ENCODE peak calls at places on chromosomes 7 and 10, in four cellular contexts. One of them, this sample, is unnamed.

GRCh38 chr10:60778978-60779668 is 845 bp downstream of the CDK1 start:
- DNase-seq in GM12878: no peak
- DNase-seq in K562: no peak
- DNase-seq in A549: no peak
- DNase-seq in this sample: no peak

GRCh38 chr7:68063171-68063570 is 1066.5 kb downstream of the TYW1 start:
- DNase-seq in K562: peak
- DNase-seq in GM12878: no peak
- DNase-seq in A549: no peak
- DNase-seq in this sample: no peak

GRCh38 chr7:93890041-93890463 is 501 bp downstream of the TFPI2 start:
- DNase-seq in GM12878: no peak
- DNase-seq in K562: no peak
- DNase-seq in A549: peak
- DNase-seq in this sample: no peak

GRCh38 chr7:34493752-34494151 is 164.3 kb upstream of the NPSR1 start:
- DNase-seq in K562: no peak
- DNase-seq in A549: no peak
- DNase-seq in GM12878: no peak
- DNase-seq in this sample: no peak

GRCh38 chr10:30371954-30372353 is 22.9 kb upstream of the MTPAP start:
- DNase-seq in A549: no peak
- DNase-seq in K562: no peak
- DNase-seq in GM12878: no peak
- DNase-seq in this sample: no peak

GRCh38 chr7:101308245-101309085 is 13.1 kb downstream of the IFT22 start:
- DNase-seq in A549: peak
- DNase-seq in K562: peak
- DNase-seq in GM12878: no peak
- DNase-seq in this sample: peak

GRCh38 chr10:107814865-107815487 is 650.5 kb upstream of the SORCS1 start:
- DNase-seq in GM12878: peak
- DNase-seq in A549: no peak
- DNase-seq in K562: no peak
- DNase-seq in this sample: peak

GRCh38 chr10:3895045-3895609 is 110.1 kb upstream of the KLF6 start:
- DNase-seq in K562: no peak
- DNase-seq in GM12878: no peak
- DNase-seq in A549: peak
- DNase-seq in this sample: no peak

GRCh38 chr7:109131141-109131540 is 561.5 kb downstream of the DNAJB9 start:
- DNase-seq in GM12878: no peak
- DNase-seq in A549: no peak
- DNase-seq in K562: no peak
- DNase-seq in this sample: no peak

GRCh38 chr7:151832656-151833055 is 44.3 kb downstream of the PRKAG2 start:
- DNase-seq in K562: no peak
- DNase-seq in A549: no peak
- DNase-seq in GM12878: no peak
- DNase-seq in this sample: no peak

GRCh38 chr7:28310449-28310848 is 101.9 kb upstream of the CREB5 start:
- DNase-seq in A549: no peak
- DNase-seq in GM12878: no peak
- DNase-seq in K562: no peak
- DNase-seq in this sample: no peak

GRCh38 chr10:76356557-76356956 is 925.1 kb downstream of the LRMDA start:
- DNase-seq in A549: no peak
- DNase-seq in GM12878: no peak
- DNase-seq in K562: no peak
- DNase-seq in this sample: no peak

GRCh38 chr10:31157125-31157983 is 125.7 kb upstream of the ZNF438 start:
- DNase-seq in K562: no peak
- DNase-seq in GM12878: no peak
- DNase-seq in A549: no peak
- DNase-seq in this sample: no peak

GRCh38 chr7:23471090-23471859 is 984 bp upstream of the IGF2BP3 start:
- DNase-seq in GM12878: no peak
- DNase-seq in A549: peak
- DNase-seq in K562: peak
- DNase-seq in this sample: peak
- TF ChIP-seq SMC3 in GM12878: no peak
- TF ChIP-seq SMC3 in A549: no peak
- TF ChIP-seq SMC3 in K562: no peak
- TF ChIP-seq SMC3 in this sample: no peak

GRCh38 chr10:127907411-127908105 is 655 bp downstream of the PTPRE start:
- DNase-seq in GM12878: no peak
- DNase-seq in K562: no peak
- DNase-seq in A549: no peak
- DNase-seq in this sample: no peak
- TF ChIP-seq KDM1A in GM12878: no peak
- TF ChIP-seq KDM1A in K562: no peak
- TF ChIP-seq KDM1A in A549: no peak
- TF ChIP-seq KDM1A in this sample: no peak

DNA sequence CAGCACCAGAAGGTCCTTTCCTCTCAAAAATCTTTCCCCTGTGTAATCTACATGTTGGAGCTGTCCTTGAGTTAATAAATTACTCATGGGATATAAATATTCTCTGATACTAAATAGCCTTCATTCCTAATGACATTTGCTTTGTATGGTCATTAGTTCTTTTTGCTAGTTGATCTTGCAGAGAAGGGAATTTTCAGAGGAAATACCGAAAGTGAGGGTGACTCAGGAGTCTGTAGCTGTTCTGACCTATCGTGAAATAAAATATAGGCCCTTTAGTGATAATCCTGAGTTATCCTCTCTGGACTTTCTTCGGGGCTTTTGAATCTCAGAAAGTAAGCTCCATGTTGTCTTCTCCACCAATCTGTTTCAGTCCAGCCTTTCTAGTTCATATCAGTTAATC is 19.4 kb upstream of the CLDN12 start:
- DNase-seq in GM12878: no peak
- DNase-seq in A549: no peak
- DNase-seq in K562: no peak
- DNase-seq in this sample: no peak
- TF ChIP-seq SMC3 in GM12878: no peak
- TF ChIP-seq SMC3 in A549: no peak
- TF ChIP-seq SMC3 in K562: no peak
- TF ChIP-seq SMC3 in this sample: no peak

GRCh38 chr10:132814469-132814856 is 28.5 kb upstream of the NKX6-2 start:
- DNase-seq in K562: no peak
- DNase-seq in GM12878: no peak
- DNase-seq in A549: no peak
- DNase-seq in this sample: no peak
- TF ChIP-seq KDM1A in K562: no peak
- TF ChIP-seq KDM1A in GM12878: no peak
- TF ChIP-seq KDM1A in A549: no peak
- TF ChIP-seq KDM1A in this sample: no peak

DNA sequence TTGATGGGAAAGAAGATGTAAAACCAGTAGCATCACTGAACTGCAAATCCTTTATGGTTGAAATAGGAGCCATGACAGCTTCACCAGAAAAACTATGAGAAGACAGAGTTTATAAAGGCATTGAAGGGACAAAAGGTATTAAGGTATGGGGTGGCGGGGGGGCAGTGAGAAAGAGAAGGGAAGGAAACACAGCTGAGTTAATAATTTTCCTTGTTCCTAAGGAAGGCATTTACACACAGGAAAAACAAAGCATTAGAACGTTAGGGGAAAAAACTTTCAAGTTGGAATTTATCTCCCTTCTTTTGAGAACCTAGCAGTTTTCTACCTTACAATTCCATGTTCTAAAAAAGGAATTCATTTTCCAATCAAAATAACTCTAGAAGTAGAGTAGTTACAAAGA is 4.4 kb downstream of the LARP4B start:
- DNase-seq in K562: no peak
- DNase-seq in A549: no peak
- DNase-seq in GM12878: no peak
- DNase-seq in this sample: no peak
- TF ChIP-seq SMC3 in K562: no peak
- TF ChIP-seq SMC3 in A549: no peak
- TF ChIP-seq SMC3 in GM12878: no peak
- TF ChIP-seq SMC3 in this sample: no peak

GRCh38 chr7:37698271-37698670 is 14.7 kb downstream of the GPR141 start:
- DNase-seq in GM12878: no peak
- DNase-seq in K562: no peak
- DNase-seq in A549: no peak
- DNase-seq in this sample: no peak
- TF ChIP-seq KDM1A in GM12878: no peak
- TF ChIP-seq KDM1A in K562: no peak
- TF ChIP-seq KDM1A in A549: no peak
- TF ChIP-seq KDM1A in this sample: no peak

DNA sequence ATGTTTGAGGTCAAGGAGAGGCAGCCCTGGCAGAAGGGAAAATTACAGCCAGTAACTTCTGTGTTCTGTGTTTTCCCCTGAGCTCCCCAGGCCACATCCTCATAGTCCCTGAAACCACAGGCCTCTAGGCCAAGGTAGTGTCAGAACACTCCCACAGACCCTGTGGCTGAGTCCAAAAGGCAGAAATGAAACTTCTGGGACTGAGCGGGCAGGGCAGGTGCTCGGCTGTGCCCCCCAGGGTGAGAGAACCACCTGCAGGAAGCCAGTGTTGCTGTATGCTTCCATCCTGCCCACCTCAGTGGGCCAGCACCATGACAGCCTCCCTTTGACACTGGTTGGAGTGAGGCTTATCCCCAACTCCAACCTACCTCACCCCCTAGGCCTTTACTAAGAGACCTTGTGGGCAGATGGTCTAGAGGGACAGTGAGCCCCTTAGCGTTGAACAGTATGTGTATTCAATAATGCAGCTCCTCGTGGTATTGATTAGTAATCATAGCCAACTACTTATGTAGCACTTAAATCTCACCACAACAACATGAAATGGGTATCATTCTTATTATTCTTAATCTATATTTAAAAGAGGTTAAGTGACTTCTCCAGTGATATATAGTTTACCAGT is 30.3 kb downstream of the PIK3CG start:
- DNase-seq in K562: no peak
- DNase-seq in GM12878: peak
- DNase-seq in A549: no peak
- DNase-seq in this sample: no peak
- TF ChIP-seq SMC3 in K562: no peak
- TF ChIP-seq SMC3 in GM12878: no peak
- TF ChIP-seq SMC3 in A549: no peak
- TF ChIP-seq SMC3 in this sample: no peak

GRCh38 chr7:127776776-127777390 is 124.9 kb downstream of the SND1 start:
- DNase-seq in K562: no peak
- DNase-seq in GM12878: no peak
- DNase-seq in A549: no peak
- DNase-seq in this sample: no peak
- TF ChIP-seq KDM1A in K562: no peak
- TF ChIP-seq KDM1A in GM12878: no peak
- TF ChIP-seq KDM1A in A549: no peak
- TF ChIP-seq KDM1A in this sample: no peak

This sample was measured in HepG2.